ENCODE peak calls at places on chromosomes 4 and X, in seven cellular contexts. G, N, S, Z, L, I and E are unnamed samples.

GRCh38 chrX:100649550-100650356 is 5.8 kb downstream of the SRPX2 start:
- DNase-seq in G (no peak), N (peak; percentile 50), S (no peak), Z (peak; percentile 64), L (no peak), I (peak; percentile 6), E (peak; percentile 45)

GRCh38 chrX:139200793-139201192 is 329.7 kb upstream of the F9 start:
- DNase-seq in G (no peak), N (no peak), S (no peak), Z (no peak), L (no peak), I (no peak), E (no peak)

GRCh38 chr4:98516441-98517323 is 141.7 kb downstream of the TSPAN5 start:
- DNase-seq in G (no peak), N (peak; percentile 69), S (no peak), Z (no peak), L (no peak), I (no peak), E (no peak)

GRCh38 chrX:135345328-135345645 is 36.0 kb downstream of the ETDC start:
- DNase-seq in G (no peak), N (peak; percentile 36), S (no peak), Z (peak; percentile 56), L (no peak), I (no peak), E (no peak)

GRCh38 chr4:41718907-41719306 is 29.6 kb downstream of the PHOX2B start:
- DNase-seq in G (no peak), N (peak; percentile 88), S (no peak), Z (no peak), L (no peak), I (no peak), E (no peak)

GRCh38 chrX:74492720-74493201 is 71.5 kb downstream of the SLC16A2 start:
- DNase-seq in G (no peak), N (peak; percentile 1), S (no peak), Z (no peak), L (peak; percentile 43), I (peak; percentile 6), E (no peak)

GRCh38 chr4:114734581-114734980 is 136.0 kb downstream of the UGT8 start:
- DNase-seq in G (no peak), N (peak; percentile 4), S (no peak), Z (no peak), L (no peak), I (no peak), E (no peak)

GRCh38 chr4:156109943-156110925 is 156.6 kb upstream of the CTSO start:
- DNase-seq in G (no peak), N (peak; percentile 15), S (no peak), Z (no peak), L (no peak), I (no peak), E (no peak)

GRCh38 chr4:54197926-54198325 is 31.2 kb upstream of the PDGFRA start:
- DNase-seq in G (no peak), N (no peak), S (no peak), Z (no peak), L (no peak), I (no peak), E (no peak)

GRCh38 chr4:120293341-120293740 is 226.7 kb upstream of the MAD2L1 start:
- DNase-seq in G (no peak), N (no peak), S (no peak), Z (no peak), L (no peak), I (no peak), E (no peak)

GRCh38 chrX:115011428-115011827 is 6.0 kb downstream of the IL13RA2 start:
- DNase-seq in G (no peak), N (no peak), S (no peak), Z (no peak), L (no peak), I (no peak), E (no peak)

GRCh38 chrX:6778547-6779231 is 243.8 kb upstream of the VCX3A start:
- DNase-seq in G (no peak), N (no peak), S (no peak), Z (no peak), L (no peak), I (no peak), E (no peak)

GRCh38 chr4:46999584-46999983 is 6.2 kb upstream of the GABRA4 start:
- DNase-seq in G (no peak), N (no peak), S (no peak), Z (no peak), L (no peak), I (no peak), E (no peak)

GRCh38 chr4:24806206-24806990 is 11.0 kb downstream of the SOD3 start:
- DNase-seq in G (no peak), N (no peak), S (no peak), Z (no peak), L (no peak), I (no peak), E (no peak)

GRCh38 chrX:22627576-22627975 is 354.9 kb downstream of the CBLL2 start:
- DNase-seq in G (no peak), N (no peak), S (no peak), Z (no peak), L (no peak), I (no peak), E (no peak)

GRCh38 chrX:48631376-48632090 is 34.2 kb downstream of the WDR13 start:
- DNase-seq in G (peak; percentile 77), N (peak; percentile 90), S (peak; percentile 34), Z (peak; percentile 81), L (peak; percentile 82), I (peak; percentile 73), E (peak; percentile 75)